ENCODE peak calls at places on chromosome 16, in eight cellular contexts. V is Calu3; U is nucleus accumbens; E is posterior cingulate gyrus; O is EL; C is RCC 7860; Y is lung microvascular endothelial cell; P is stimulated activated CD8-positive, alpha-beta memory T cell treated with anti-CD3 and anti-CD28 coated beads, Interleukin-4, amount 100 ng/mL, for 1 hour. X is an unnamed sample.
A peak's percentile ranks its signal among the peaks of the same experiment; 100 is the strongest.

GRCh38 chr16:57409870-57410585 is 5.5 kb downstream of the CCL17 start:
- DNase-seq in V (no peak), U (no peak), E (no peak), O (no peak), C (no peak), Y (peak; percentile 24), P (no peak), X (no peak)

GRCh38 chr16:73197598-73197997 is 149.7 kb upstream of the ZFHX3 start:
- DNase-seq in V (no peak), U (no peak), E (no peak), O (no peak), C (no peak), Y (no peak), P (no peak), X (no peak)

GRCh38 chr16:5502467-5502869 is 404.9 kb upstream of the EEF2KMT start:
- DNase-seq in V (peak; percentile 46), U (peak; percentile 4), E (peak; percentile 20), O (no peak), C (peak; percentile 5), Y (no peak), P (no peak), X (no peak)

GRCh38 chr16:11780988-11781680 is 15.9 kb downstream of the ZC3H7A start:
- DNase-seq in V (no peak), U (no peak), E (no peak), O (no peak), C (no peak), Y (no peak), P (no peak), X (no peak)

GRCh38 chr16:24688359-24688758 is 41.1 kb upstream of the TNRC6A start:
- DNase-seq in V (no peak), U (no peak), E (no peak), O (no peak), C (no peak), Y (no peak), P (no peak), X (no peak)

GRCh38 chr16:50301626-50302471 is 35.5 kb downstream of the ADCY7 start:
- DNase-seq in V (no peak), U (no peak), E (peak; percentile 5), O (peak; percentile 83), C (peak; percentile 64), Y (no peak), P (no peak), X (no peak)

GRCh38 chr16:5020551-5020950 is 13.2 kb downstream of the NAGPA start:
- DNase-seq in V (no peak), U (peak; percentile 37), E (peak; percentile 41), O (no peak), C (no peak), Y (no peak), P (no peak), X (no peak)

GRCh38 chr16:58684354-58685083 is at the start of gene SLC38A7:
- DNase-seq in V (peak; percentile 87), U (peak; percentile 83), E (peak; percentile 88), O (peak; percentile 82), C (peak; percentile 46), Y (peak; percentile 84), P (peak; percentile 43), X (peak; percentile 61)

GRCh38 chr16:85349413-85350145 is 237.3 kb upstream of the CIBAR2 start:
- DNase-seq in V (no peak), U (no peak), E (no peak), O (no peak), C (no peak), Y (no peak), P (no peak), X (no peak)

GRCh38 chr16:54930034-54930938 is at the start of gene IRX5:
- DNase-seq in V (peak; percentile 94), U (peak; percentile 68), E (peak; percentile 73), O (peak; percentile 97), C (peak; percentile 91), Y (peak; percentile 93), P (no peak), X (no peak)

GRCh38 chr16:49524578-49525315 is 151.1 kb downstream of the C16orf78 start:
- DNase-seq in V (no peak), U (no peak), E (no peak), O (no peak), C (no peak), Y (no peak), P (no peak), X (no peak)

GRCh38 chr16:72783716-72784320 is 264.1 kb downstream of the ZFHX3 start:
- DNase-seq in V (no peak), U (no peak), E (no peak), O (peak; percentile 20), C (no peak), Y (no peak), P (no peak), X (no peak)

GRCh38 chr16:11949527-11949926 is 7.7 kb upstream of the NPIPB2 start:
- DNase-seq in V (peak; percentile 59), U (peak; percentile 25), E (peak; percentile 42), O (peak; percentile 52), C (peak; percentile 56), Y (peak; percentile 51), P (no peak), X (no peak)

GRCh38 chr16:19835989-19836421 is 48.6 kb downstream of the GPRC5B start:
- DNase-seq in V (no peak), U (no peak), E (no peak), O (peak; percentile 43), C (no peak), Y (no peak), P (no peak), X (no peak)

GRCh38 chr16:52521570-52521969 is 25.4 kb downstream of the TOX3 start:
- DNase-seq in V (no peak), U (no peak), E (no peak), O (no peak), C (no peak), Y (no peak), P (no peak), X (no peak)

X was measured in natural killer cell.